ENCODE peak calls at places on chromosomes 2 and 18, in eight cellular contexts. D is NCI-H1930, P is SW480, I is lower lobe of right lung, Y is smooth muscle cell of the brain vasculature, J is H4, N is ACHN, Z is Panc1. B is an unnamed sample.

GRCh38 chr2:24501813-24502212 is 10.8 kb downstream of the NCOA1 start:
- DNase-seq in Y (no peak), I (no peak), N (no peak), D (no peak), P (no peak), Z (no peak), J (no peak), B (no peak)

GRCh38 chr18:12053312-12053711 is 40.3 kb upstream of the ANKRD62 start:
- DNase-seq in J (no peak), Y (no peak), P (no peak), Z (no peak), D (no peak), N (no peak), I (no peak), B (no peak)

GRCh38 chr18:12017079-12017478 is 35.8 kb downstream of the IMPA2 start:
- DNase-seq in D (no peak), P (no peak), Z (no peak), I (no peak), J (no peak), Y (no peak), N (no peak), B (no peak)

GRCh38 chr2:121736140-121736461 is 574 bp downstream of the NIFK start:
- DNase-seq in N (peak; percentile 15), Z (no peak), I (no peak), J (no peak), P (no peak), Y (no peak), D (no peak), B (no peak)

GRCh38 chr18:62850619-62851306 is 135.4 kb downstream of the PHLPP1 start:
- DNase-seq in I (no peak), Z (no peak), N (no peak), D (no peak), J (no peak), P (no peak), Y (no peak), B (no peak)

GRCh38 chr2:216110620-216111019 is 1.5 kb downstream of the XRCC5 start:
- DNase-seq in I (no peak), Y (no peak), P (no peak), J (no peak), Z (no peak), D (no peak), N (no peak), B (no peak)

GRCh38 chr2:65820454-65820853 is 388.1 kb upstream of the SPRED2 start:
- DNase-seq in Y (no peak), I (no peak), N (no peak), J (no peak), D (no peak), P (no peak), Z (no peak), B (no peak)

GRCh38 chr2:155026646-155027045 is 328.2 kb downstream of the KCNJ3 start:
- DNase-seq in N (no peak), P (no peak), Y (no peak), Z (no peak), I (no peak), D (no peak), J (no peak), B (no peak)

GRCh38 chr2:169798397-169798717 is 314 bp upstream of the SSB start:
- DNase-seq in D (no peak), P (no peak), Y (no peak), N (no peak), I (no peak), Z (no peak), J (no peak), B (no peak)

GRCh38 chr18:2324459-2324858 is 246.8 kb downstream of the METTL4 start:
- DNase-seq in D (no peak), Y (no peak), P (no peak), N (no peak), J (no peak), I (no peak), Z (no peak), B (no peak)

GRCh38 chr2:42200534-42201227 is 31.5 kb downstream of the EML4 start:
- DNase-seq in J (no peak), I (no peak), P (no peak), D (no peak), Y (no peak), N (no peak), Z (no peak), B (no peak)

GRCh38 chr2:15271941-15272340 is 289.2 kb downstream of the NBAS start:
- DNase-seq in D (no peak), Z (no peak), P (no peak), N (no peak), I (no peak), Y (no peak), J (no peak), B (no peak)

GRCh38 chr2:68516051-68516771 is 48.8 kb downstream of the APLF start:
- DNase-seq in N (no peak), D (no peak), Z (no peak), P (no peak), I (no peak), Y (no peak), J (no peak), B (no peak)

GRCh38 chr2:119011162-119011909 is 69.3 kb downstream of the MARCO start:
- DNase-seq in P (peak; percentile 35), J (no peak), Y (no peak), D (peak; percentile 59), Z (no peak), I (peak; percentile 66), N (peak; percentile 71), B (no peak)

GRCh38 chr2:153232474-153232873 is 246.1 kb downstream of the RPRM start:
- DNase-seq in J (no peak), Y (no peak), Z (no peak), N (no peak), D (no peak), P (no peak), I (no peak), B (no peak)

GRCh38 chr18:72866572-72866900 is 1.3 kb downstream of the NETO1 start:
- DNase-seq in P (no peak), I (no peak), Z (no peak), J (no peak), D (no peak), Y (no peak), N (no peak), B (no peak)

GRCh38 chr2:123670286-123670685 is 354.8 kb upstream of the CNTNAP5 start:
- DNase-seq in N (no peak), P (no peak), I (no peak), D (no peak), J (no peak), Y (no peak), Z (no peak), B (no peak)

GRCh38 chr2:219475697-219476604 is 22.7 kb upstream of the GMPPA start:
- DNase-seq in P (peak; percentile 52), J (peak; percentile 32), Y (no peak), Z (no peak), D (peak; percentile 41), I (peak; percentile 75), N (peak; percentile 70), B (no peak)

GRCh38 chr2:205139822-205140612 is 542.3 kb upstream of the NRP2 start:
- DNase-seq in Y (no peak), D (peak; percentile 31), P (no peak), Z (no peak), I (peak; percentile 59), N (no peak), J (no peak), B (no peak)

GRCh38 chr18:68484241-68484640 is 230.7 kb downstream of the TMX3 start:
- DNase-seq in N (no peak), P (no peak), J (peak; percentile 33), D (no peak), I (no peak), Z (peak; percentile 5), Y (peak; percentile 12), B (no peak)

GRCh38 chr2:27100036-27100435 is 13.5 kb downstream of the KHK start:
- DNase-seq in P (no peak), I (no peak), Z (no peak), J (no peak), D (no peak), Y (no peak), N (no peak), B (no peak)

GRCh38 chr2:238985036-238985729 is 137.3 kb downstream of the TWIST2 start:
- DNase-seq in Y (no peak), J (no peak), Z (no peak), N (no peak), I (no peak), D (no peak), P (no peak), B (no peak)

GRCh38 chr18:73980289-73980979 is 167.2 kb downstream of the FBXO15 start:
- DNase-seq in I (no peak), Z (peak; percentile 5), Y (no peak), P (no peak), N (peak; percentile 43), D (peak; percentile 9), J (no peak), B (no peak)

GRCh38 chr2:178871536-178871935 is 64.3 kb upstream of the TTN start:
- DNase-seq in Y (no peak), J (no peak), I (no peak), N (no peak), Z (no peak), D (no peak), P (no peak), B (no peak)

GRCh38 chr2:53334610-53335009 is 433.0 kb upstream of the CHAC2 start:
- DNase-seq in Z (no peak), Y (no peak), D (no peak), I (no peak), N (no peak), P (no peak), J (no peak), B (no peak)

GRCh38 chr2:226376516-226377180 is 423.0 kb downstream of the IRS1 start:
- DNase-seq in Y (no peak), N (no peak), D (no peak), Z (no peak), J (no peak), P (no peak), I (no peak), B (no peak)

GRCh38 chr2:234081970-234082822 is 31.7 kb downstream of the SPP2 start:
- DNase-seq in Y (no peak), I (peak; percentile 54), Z (no peak), P (peak; percentile 31), D (no peak), J (no peak), N (no peak), B (no peak)

GRCh38 chr2:18684202-18685040 is 95.1 kb upstream of the NT5C1B start:
- DNase-seq in D (no peak), N (no peak), P (no peak), Z (no peak), J (peak; percentile 77), Y (no peak), I (no peak), B (peak; percentile 85)

B was measured in HFF-Myc.